ENCODE peak calls at places on chromosome 15, in ten cellular contexts. F, A, U, M, G, W, R, E, X and N are unnamed samples.

GRCh38 chr15:56613826-56614225 is 119.5 kb downstream of the ZNF280D start:
- DNase-seq in F (no peak), A (no peak), U (no peak), M (no peak), G (no peak), W (no peak), R (no peak), E (no peak), X (no peak), N (no peak)

GRCh38 chr15:95765161-95765560 is 565.3 kb upstream of the NR2F2 start:
- DNase-seq in F (no peak), A (no peak), U (no peak), M (no peak), G (no peak), W (no peak), R (no peak), E (no peak), X (no peak), N (no peak)

GRCh38 chr15:36584511-36584910 is 5.1 kb downstream of the CDIN1 start:
- DNase-seq in F (no peak), A (no peak), U (no peak), M (peak; percentile 47), G (no peak), W (no peak), R (no peak), E (no peak), X (no peak), N (no peak)

GRCh38 chr15:49238342-49238741 is 68.3 kb downstream of the GALK2 start:
- DNase-seq in F (no peak), A (no peak), U (no peak), M (peak; percentile 94), G (no peak), W (no peak), R (no peak), E (peak; percentile 53), X (no peak), N (no peak)

GRCh38 chr15:101250931-101251829 is 668 bp downstream of the CHSY1 start:
- DNase-seq in F (peak; percentile 48), A (peak; percentile 46), U (peak; percentile 47), M (no peak), G (no peak), W (peak; percentile 38), R (no peak), E (peak; percentile 50), X (peak; percentile 23), N (peak; percentile 83)

GRCh38 chr15:94844533-94845390 is 613.4 kb downstream of the MCTP2 start:
- DNase-seq in F (peak; percentile 27), A (no peak), U (no peak), M (no peak), G (no peak), W (peak; percentile 90), R (no peak), E (no peak), X (peak; percentile 70), N (peak; percentile 62)

GRCh38 chr15:40595773-40596172 is 1.7 kb downstream of the KNL1 start:
- DNase-seq in F (no peak), A (no peak), U (no peak), M (no peak), G (no peak), W (no peak), R (no peak), E (no peak), X (no peak), N (no peak)

GRCh38 chr15:39680868-39681267 is 100.0 kb downstream of the THBS1 start:
- DNase-seq in F (no peak), A (peak; percentile 65), U (no peak), M (no peak), G (no peak), W (no peak), R (no peak), E (peak; percentile 11), X (no peak), N (no peak)

GRCh38 chr15:82540984-82541431 is 751 bp upstream of the RPS17 start:
- DNase-seq in F (no peak), A (no peak), U (no peak), M (peak; percentile 40), G (no peak), W (peak; percentile 25), R (no peak), E (no peak), X (no peak), N (peak; percentile 75)

GRCh38 chr15:29278436-29279099 is 8.9 kb upstream of the NSMCE3 start:
- DNase-seq in F (no peak), A (peak; percentile 95), U (no peak), M (peak; percentile 77), G (no peak), W (no peak), R (peak; percentile 51), E (peak; percentile 87), X (no peak), N (no peak)

GRCh38 chr15:55434989-55435825 is 26.9 kb downstream of the PIERCE2 start:
- DNase-seq in F (no peak), A (peak; percentile 55), U (no peak), M (peak; percentile 63), G (no peak), W (peak; percentile 26), R (peak; percentile 53), E (peak; percentile 54), X (peak; percentile 77), N (no peak)

GRCh38 chr15:69751147-69751546 is 298.5 kb downstream of the RPLP1 start:
- DNase-seq in F (no peak), A (no peak), U (no peak), M (no peak), G (no peak), W (no peak), R (no peak), E (no peak), X (no peak), N (no peak)

GRCh38 chr15:55846108-55846707 is 103.3 kb upstream of the PRTG start:
- DNase-seq in F (peak; percentile 52), A (peak; percentile 79), U (peak; percentile 5), M (peak; percentile 89), G (no peak), W (peak; percentile 72), R (peak; percentile 58), E (peak; percentile 74), X (peak; percentile 79), N (no peak)

GRCh38 chr15:58856090-58856489 is 77.4 kb downstream of the SLTM start:
- DNase-seq in F (no peak), A (peak; percentile 72), U (no peak), M (peak; percentile 48), G (no peak), W (no peak), R (no peak), E (peak; percentile 16), X (no peak), N (no peak)

GRCh38 chr15:58457466-58457965 is 25.7 kb downstream of the LIPC start:
- DNase-seq in F (no peak), A (peak; percentile 87), U (no peak), M (peak; percentile 95), G (no peak), W (no peak), R (peak; percentile 78), E (peak; percentile 80), X (peak; percentile 30), N (no peak)

GRCh38 chr15:58332676-58333400 is 99.0 kb upstream of the LIPC start:
- DNase-seq in F (no peak), A (peak; percentile 77), U (no peak), M (peak; percentile 93), G (no peak), W (no peak), R (peak; percentile 64), E (peak; percentile 81), X (peak; percentile 26), N (no peak)

GRCh38 chr15:52567886-52568568 is 803 bp downstream of the ARPP19 start:
- DNase-seq in F (peak; percentile 17), A (no peak), U (peak; percentile 17), M (peak; percentile 35), G (no peak), W (peak; percentile 67), R (peak; percentile 29), E (peak; percentile 53), X (no peak), N (peak; percentile 74)

GRCh38 chr15:72970965-72971746 is 81.1 kb upstream of the NEO1 start:
- DNase-seq in F (no peak), A (no peak), U (no peak), M (peak; percentile 39), G (no peak), W (no peak), R (no peak), E (no peak), X (no peak), N (no peak)

GRCh38 chr15:64809649-64810498 is 15.6 kb downstream of the PIF1 start:
- DNase-seq in F (peak; percentile 54), A (peak; percentile 69), U (peak; percentile 73), M (peak; percentile 70), G (peak; percentile 47), W (peak; percentile 83), R (peak; percentile 66), E (peak; percentile 68), X (peak; percentile 90), N (peak; percentile 85)

GRCh38 chr15:45918839-45919238 is 284.0 kb downstream of the SQOR start:
- DNase-seq in F (no peak), A (no peak), U (no peak), M (no peak), G (no peak), W (no peak), R (no peak), E (no peak), X (no peak), N (no peak)

GRCh38 chr15:77387355-77388105 is 32.4 kb downstream of the PEAK1 start:
- DNase-seq in F (no peak), A (peak; percentile 52), U (no peak), M (peak; percentile 21), G (no peak), W (no peak), R (no peak), E (peak; percentile 42), X (peak; percentile 16), N (no peak)

GRCh38 chr15:71080705-71081104 is 34.6 kb upstream of the THSD4 start:
- DNase-seq in F (no peak), A (peak; percentile 81), U (no peak), M (peak; percentile 98), G (no peak), W (no peak), R (no peak), E (peak; percentile 73), X (no peak), N (no peak)